ENCODE peak calls at places on chromosomes 3 and 15, in nine cellular contexts. F is breast epithelium, V is testis, K is ovary, X is tibial nerve, N is endothelial cell of umbilical vein, R is HCT116, M is A549, J is uterus. E is an unnamed sample. For H3K4me1, the result is how much of the 10 kb centered on the place peaks cover.

GRCh38 chr3:122977645-122978466 is 49.7 kb downstream of the SEMA5B start:
- DNase-seq in F (no peak), V (no peak), K (no peak), X (no peak), N (no peak), R (no peak), M (peak), J (peak), E (no peak)

GRCh38 chr3:115092220-115092791 is 54.8 kb downstream of the ZBTB20 start:
- DNase-seq in F (peak), V (peak), K (peak), X (peak), N (peak), R (peak), M (peak), J (peak), E (peak)

GRCh38 chr3:27590437-27591320 is 106.5 kb upstream of the SLC4A7 start:
- DNase-seq in F (no peak), V (no peak), K (no peak), X (no peak), N (peak), R (no peak), M (peak), J (peak), E (no peak)

GRCh38 chr3:162541923-162542322 is 1045.3 kb downstream of the OTOL1 start:
- DNase-seq in F (no peak), V (no peak), K (no peak), X (no peak), N (no peak), R (no peak), M (no peak), J (no peak), E (no peak)

GRCh38 chr15:80343610-80344009 is 60.6 kb upstream of the ARNT2 start:
- DNase-seq in F (no peak), V (no peak), K (peak), X (no peak), N (no peak), R (no peak), M (no peak), J (peak), E (peak)

GRCh38 chr15:31328999-31329639 is 2.5 kb downstream of the KLF13 start:
- DNase-seq in F (no peak), V (peak), K (peak), X (no peak), N (no peak), R (no peak), M (no peak), J (no peak), E (peak)

GRCh38 chr15:83108266-83109219 is 1.1 kb downstream of the TM6SF1 start:
- DNase-seq in F (no peak), V (peak), K (no peak), X (no peak), N (peak), R (no peak), M (peak), J (peak), E (no peak)

GRCh38 chr3:68773401-68773800 is 158.9 kb downstream of the TAFA4 start:
- DNase-seq in F (no peak), V (no peak), K (no peak), X (no peak), N (no peak), R (no peak), M (no peak), J (no peak), E (no peak)

GRCh38 chr3:196990654-196991053 is 22.0 kb upstream of the PIGZ start:
- DNase-seq in F (no peak), V (no peak), K (peak), X (no peak), N (no peak), R (no peak), M (no peak), J (no peak), E (no peak)

GRCh38 chr3:159814161-159814560 is 174.5 kb upstream of the IL12A start:
- DNase-seq in F (no peak), V (no peak), K (no peak), X (no peak), N (no peak), R (no peak), M (peak), J (no peak), E (no peak)

GRCh38 chr3:51311055-51311454 is 74.0 kb upstream of the MANF start:
- DNase-seq in F (no peak), V (no peak), K (no peak), X (no peak), N (peak), R (peak), M (peak), J (no peak), E (no peak)

GRCh38 chr15:90750186-90750585 is 33.0 kb downstream of the BLM start:
- DNase-seq in F (no peak), V (no peak), K (no peak), X (no peak), N (no peak), R (no peak), M (no peak), J (no peak), E (no peak)

GRCh38 chr15:89129123-89129815 is 41.0 kb downstream of the ABHD2 start:
- DNase-seq in F (no peak), V (peak), K (peak), X (no peak), N (peak), R (no peak), M (peak), J (peak), E (peak)

GRCh38 chr3:181756645-181757044 is 44.9 kb downstream of the SOX2 start:
- DNase-seq in F (no peak), V (no peak), K (no peak), X (no peak), N (no peak), R (no peak), M (no peak), J (no peak), E (no peak)

GRCh38 chr3:171757377-171758034 is 52.8 kb downstream of the PLD1 start:
- DNase-seq in F (no peak), V (no peak), K (no peak), X (no peak), N (peak), R (no peak), M (no peak), J (no peak), E (no peak)

GRCh38 chr3:103170651-103171050 is 735.8 kb downstream of the ZPLD1 start:
- DNase-seq in F (no peak), V (no peak), K (no peak), X (no peak), N (no peak), R (no peak), M (no peak), J (no peak), E (no peak)

GRCh38 chr3:156551746-156552145 is 3.2 kb downstream of the SSR3 start:
- DNase-seq in F (no peak), V (no peak), K (no peak), X (no peak), N (no peak), R (no peak), M (no peak), J (no peak), E (no peak)

GRCh38 chr3:11661052-11661656 is 17.4 kb upstream of the VGLL4 start:
- DNase-seq in F (no peak), V (no peak), K (no peak), X (no peak), N (peak), R (no peak), M (peak), J (no peak), E (no peak)

GRCh38 chr3:15102256-15102655 is 3.3 kb upstream of the RBSN start:
- DNase-seq in F (peak), V (peak), K (no peak), X (peak), N (no peak), R (no peak), M (no peak), J (peak), E (peak)

GRCh38 chr3:27939940-27940339 is 217.8 kb upstream of the EOMES start:
- DNase-seq in F (no peak), V (no peak), K (no peak), X (no peak), N (no peak), R (no peak), M (no peak), J (no peak), E (no peak)

GRCh38 chr3:159911011-159911663 is 77.5 kb upstream of the IL12A start:
- DNase-seq in F (no peak), V (no peak), K (no peak), X (no peak), N (no peak), R (no peak), M (no peak), J (no peak), E (no peak)

GRCh38 chr3:187769771-187770170 is 24.5 kb upstream of the BCL6 start:
- DNase-seq in F (no peak), V (no peak), K (no peak), X (no peak), N (no peak), R (no peak), M (no peak), J (no peak), E (no peak)

GRCh38 chr3:102415553-102415952 is 19.3 kb upstream of the ZPLD1 start:
- DNase-seq in F (no peak), V (no peak), K (no peak), X (no peak), N (no peak), R (no peak), M (no peak), J (no peak), E (no peak)

GRCh38 chr3:94162700-94163099 is 99.8 kb downstream of the NSUN3 start:
- DNase-seq in F (no peak), V (no peak), K (no peak), X (no peak), N (no peak), R (peak), M (peak), J (no peak), E (no peak)

GRCh38 chr3:127139601-127140500 is 53.1 kb upstream of the PRR23E start:
- DNase-seq in F (no peak), V (no peak), K (no peak), X (no peak), N (no peak), R (no peak), M (no peak), J (no peak), E (no peak)

GRCh38 chr3:69914395-69914794 is 85.1 kb upstream of the SAMMSON start:
- DNase-seq in F (no peak), V (no peak), K (no peak), X (no peak), N (no peak), R (no peak), M (peak), J (no peak), E (no peak)

GRCh38 chr15:64197425-64197824 is 34.6 kb upstream of the PPIB start:
- DNase-seq in F (no peak), V (no peak), K (no peak), X (no peak), N (no peak), R (no peak), M (no peak), J (no peak), E (no peak)

DNA sequence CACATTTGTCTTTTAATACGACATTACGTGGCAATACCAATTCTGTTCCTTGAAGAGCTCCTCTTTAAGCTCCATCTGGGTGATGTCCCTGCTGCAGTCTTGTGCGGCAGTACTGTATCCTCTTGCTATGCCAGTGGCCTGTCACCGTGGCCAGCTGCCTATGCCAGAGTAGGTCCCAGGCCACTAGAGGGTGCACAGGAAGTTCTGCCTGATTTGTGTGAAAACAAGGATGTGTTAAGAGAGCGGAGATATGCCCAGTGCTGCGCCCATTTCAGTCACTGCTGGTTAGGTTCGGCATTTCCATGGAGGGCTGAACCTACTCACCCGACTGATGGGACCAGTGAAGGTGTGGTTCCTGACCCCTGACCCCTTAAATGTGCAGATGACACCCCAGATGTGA is 25.2 kb downstream of the NIPA1 start:
- DNase-seq in F (no peak), V (peak), K (no peak), X (no peak), N (no peak), R (no peak), M (peak), J (no peak), E (no peak)
- TF ChIP-seq CTCF in F (no peak), V (no peak), K (no peak), X (no peak), N (peak), R (peak), M (peak), J (no peak), E (no peak)

GRCh38 chr3:129602309-129602708 is 4.2 kb downstream of the PLXND1 start:
- DNase-seq in F (no peak), V (no peak), K (no peak), X (no peak), N (no peak), R (no peak), M (no peak), J (no peak), E (no peak)
- H3K4me1 ChIP-seq in F (under half), V (under half), K (under half), X (half or more), N (half or more), R (under half), M (half or more), J (under half), E (under half)

GRCh38 chr3:49093853-49094767 is at the start of gene QRICH1:
- DNase-seq in F (peak), V (peak), K (peak), X (peak), N (peak), R (peak), M (peak), J (peak), E (peak)

GRCh38 chr3:49098910-49099630 is 5.2 kb upstream of the QRICH1 start:
- DNase-seq in F (no peak), V (no peak), K (no peak), X (no peak), N (no peak), R (no peak), M (no peak), J (no peak), E (no peak)

GRCh38 chr3:49098429-49098828 is 4.6 kb upstream of the QRICH1 start:
- DNase-seq in F (no peak), V (no peak), K (peak), X (no peak), N (no peak), R (no peak), M (no peak), J (no peak), E (no peak)

GRCh38 chr3:49092948-49093852 is 671 bp downstream of the QRICH1 start:
- DNase-seq in F (peak), V (peak), K (peak), X (peak), N (peak), R (peak), M (peak), J (peak), E (peak)
- TF ChIP-seq POLR2A in F (no peak), V (no peak), K (no peak), X (no peak), N (no peak), R (no peak), M (no peak), J (no peak), E (no peak)

GRCh38 chr3:173876476-173876875 is 478.9 kb downstream of the NLGN1 start:
- DNase-seq in F (no peak), V (no peak), K (no peak), X (no peak), N (no peak), R (peak), M (no peak), J (no peak), E (no peak)
- TF ChIP-seq CTCF in F (no peak), V (no peak), K (no peak), X (no peak), N (peak), R (peak), M (no peak), J (no peak), E (no peak)

DNA sequence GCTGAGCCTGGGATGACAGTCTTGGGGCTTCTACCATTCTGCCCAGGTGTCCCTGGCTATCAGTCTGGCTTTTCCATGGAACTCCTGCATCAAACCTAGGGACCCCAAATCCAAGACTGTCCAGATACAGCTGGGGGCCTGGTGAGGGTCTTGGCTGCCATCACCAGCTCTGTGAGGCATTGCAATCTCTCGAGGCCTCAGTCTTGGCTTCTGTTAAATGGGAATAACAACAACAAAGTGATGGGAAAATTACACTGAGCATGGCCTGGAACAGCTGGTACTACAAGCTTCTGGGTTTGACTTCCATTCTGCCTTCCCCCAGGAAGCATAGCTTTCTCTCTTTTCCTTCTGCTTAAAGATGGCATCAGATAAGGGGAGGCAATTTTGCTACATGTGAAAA is 50.0 kb upstream of the LCTL start:
- DNase-seq in F (no peak), V (no peak), K (no peak), X (no peak), N (no peak), R (no peak), M (no peak), J (no peak), E (no peak)
- H3K4me1 ChIP-seq in F (under half), V (under half), K (under half), X (under half), N (half or more), R (under half), M (under half), J (under half), E (under half)

GRCh38 chr15:74158855-74159650 is 14.5 kb upstream of the ISLR start:
- DNase-seq in F (no peak), V (no peak), K (no peak), X (no peak), N (no peak), R (no peak), M (no peak), J (no peak), E (no peak)
- TF ChIP-seq POLR2A in F (no peak), V (no peak), K (no peak), X (no peak), N (no peak), R (no peak), M (no peak), J (no peak), E (no peak)

GRCh38 chr3:158314426-158315357 is 204.8 kb downstream of the RSRC1 start:
- DNase-seq in F (no peak), V (no peak), K (no peak), X (no peak), N (no peak), R (no peak), M (no peak), J (no peak), E (no peak)

GRCh38 chr3:158308533-158308932 is 198.6 kb downstream of the RSRC1 start:
- DNase-seq in F (no peak), V (no peak), K (no peak), X (no peak), N (no peak), R (no peak), M (no peak), J (no peak), E (no peak)

GRCh38 chr3:158312560-158313141 is 202.8 kb downstream of the RSRC1 start:
- DNase-seq in F (no peak), V (no peak), K (no peak), X (no peak), N (no peak), R (no peak), M (no peak), J (no peak), E (no peak)

DNA sequence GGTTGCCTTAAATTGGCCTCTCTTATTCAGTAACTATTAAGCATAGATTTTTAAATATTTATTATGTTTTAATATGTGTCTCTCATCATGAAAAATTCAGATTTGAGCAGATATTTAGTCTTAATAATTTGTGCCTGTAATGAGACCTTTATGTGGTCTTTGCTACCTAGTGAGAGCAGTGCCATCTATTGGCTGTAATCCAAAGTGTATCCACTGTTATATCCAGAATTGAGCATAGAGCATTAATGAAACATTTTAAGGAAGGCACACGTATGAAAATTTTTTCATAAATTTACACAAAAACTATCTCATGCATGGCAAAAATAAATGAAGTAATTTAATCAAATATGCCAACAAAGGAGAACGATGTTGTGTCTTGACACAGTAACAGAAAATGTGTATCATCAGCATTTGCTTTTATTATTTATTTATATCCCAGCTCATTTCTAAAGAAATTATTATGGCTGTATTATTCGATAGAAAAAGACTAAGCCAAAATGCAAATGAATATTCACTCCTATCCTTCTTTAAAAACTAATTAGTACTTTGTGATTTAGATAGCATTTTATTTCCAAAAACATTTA is 203.5 kb downstream of the RSRC1 start:
- DNase-seq in F (no peak), V (no peak), K (no peak), X (no peak), N (peak), R (peak), M (peak), J (no peak), E (no peak)
- TF ChIP-seq CTCF in F (no peak), V (no peak), K (no peak), X (no peak), N (peak), R (peak), M (peak), J (no peak), E (no peak)

E was measured in Peyer's patch.